ENCODE peak calls at places on chromosome 16, in five cellular contexts. F is H1, M is Peyer's patch, S is hepatocyte, T is astrocyte of the cerebellum. J is an unnamed sample.

GRCh38 chr16:1791943-1792812 is 1.3 kb downstream of the IGFALS start:
- DNase-seq in F (no peak), M (no peak), T (no peak), S (peak), J (no peak)

GRCh38 chr16:68377221-68377620 is 66.4 kb downstream of the PRMT7 start:
- DNase-seq in F (no peak), M (no peak), S (no peak), T (no peak), J (no peak)

GRCh38 chr16:19804538-19805323 is 79.9 kb downstream of the GPRC5B start:
- DNase-seq in S (no peak), T (no peak), F (peak), M (peak), J (no peak)

GRCh38 chr16:57591086-57591869 is 37.2 kb upstream of the ADGRG1 start:
- DNase-seq in S (peak), T (peak), F (peak), M (peak), J (peak)

GRCh38 chr16:73000020-73000906 is 47.7 kb downstream of the ZFHX3 start:
- DNase-seq in M (no peak), T (no peak), F (no peak), S (no peak), J (peak)

GRCh38 chr16:68401871-68402747 is 46.2 kb downstream of the SMPD3 start:
- DNase-seq in S (no peak), F (no peak), M (no peak), T (peak), J (peak)

GRCh38 chr16:79805621-79806020 is 205.1 kb upstream of the MAF start:
- DNase-seq in T (peak), S (no peak), F (no peak), M (no peak), J (peak)

GRCh38 chr16:15652293-15653001 is 2.4 kb downstream of the NDE1 start:
- DNase-seq in T (no peak), S (no peak), M (peak), F (no peak), J (no peak)

GRCh38 chr16:1634541-1634940 is 22.4 kb downstream of the CRAMP1 start:
- DNase-seq in S (no peak), T (no peak), F (no peak), M (no peak), J (no peak)

GRCh38 chr16:69316595-69317034 is 5.5 kb downstream of the VPS4A start:
- DNase-seq in S (no peak), F (no peak), M (peak), T (no peak), J (no peak)

GRCh38 chr16:17062676-17063075 is 408.1 kb downstream of the XYLT1 start:
- DNase-seq in T (no peak), M (no peak), F (no peak), S (no peak), J (no peak)

GRCh38 chr16:66899945-66900688 is 18.6 kb downstream of the CDH16 start:
- DNase-seq in F (no peak), M (peak), T (no peak), S (peak), J (peak)

GRCh38 chr16:56547120-56547948 is 17.5 kb upstream of the MT4 start:
- DNase-seq in S (peak), F (peak), M (no peak), T (peak), J (peak)

GRCh38 chr16:81500833-81501521 is 56.4 kb downstream of the CMIP start:
- DNase-seq in S (no peak), T (peak), F (no peak), M (no peak), J (peak)

GRCh38 chr16:68972720-68973119 is 129.4 kb downstream of the TANGO6 start:
- DNase-seq in F (peak), T (peak), M (no peak), S (peak), J (peak)

GRCh38 chr16:75105306-75106061 is 11.1 kb downstream of the LDHD start:
- DNase-seq in F (no peak), M (peak), S (peak), T (no peak), J (no peak)

GRCh38 chr16:63289834-63290460 is 1253.7 kb upstream of the CDH8 start:
- DNase-seq in S (peak), T (peak), M (peak), F (peak), J (peak)

GRCh38 chr16:30054959-30055553 is 10.5 kb upstream of the ALDOA start:
- DNase-seq in S (no peak), T (no peak), F (peak), M (peak), J (no peak)
- TF ChIP-seq CTCF in S (peak), T (peak), F (peak), M (peak), J (peak)

GRCh38 chr16:3174618-3175148 is 13.3 kb upstream of the OR1F1 start:
- DNase-seq in F (no peak), S (no peak), M (no peak), T (no peak), J (no peak)

GRCh38 chr16:3171855-3172593 is 16.0 kb upstream of the OR1F1 start:
- DNase-seq in F (peak), M (no peak), S (no peak), T (no peak), J (no peak)

GRCh38 chr16:3171181-3171854 is 16.7 kb upstream of the OR1F1 start:
- DNase-seq in M (no peak), F (no peak), S (no peak), T (no peak), J (no peak)

GRCh38 chr16:3175157-3176153 is 12.5 kb upstream of the OR1F1 start:
- DNase-seq in S (no peak), F (peak), M (no peak), T (no peak), J (peak)

DNA sequence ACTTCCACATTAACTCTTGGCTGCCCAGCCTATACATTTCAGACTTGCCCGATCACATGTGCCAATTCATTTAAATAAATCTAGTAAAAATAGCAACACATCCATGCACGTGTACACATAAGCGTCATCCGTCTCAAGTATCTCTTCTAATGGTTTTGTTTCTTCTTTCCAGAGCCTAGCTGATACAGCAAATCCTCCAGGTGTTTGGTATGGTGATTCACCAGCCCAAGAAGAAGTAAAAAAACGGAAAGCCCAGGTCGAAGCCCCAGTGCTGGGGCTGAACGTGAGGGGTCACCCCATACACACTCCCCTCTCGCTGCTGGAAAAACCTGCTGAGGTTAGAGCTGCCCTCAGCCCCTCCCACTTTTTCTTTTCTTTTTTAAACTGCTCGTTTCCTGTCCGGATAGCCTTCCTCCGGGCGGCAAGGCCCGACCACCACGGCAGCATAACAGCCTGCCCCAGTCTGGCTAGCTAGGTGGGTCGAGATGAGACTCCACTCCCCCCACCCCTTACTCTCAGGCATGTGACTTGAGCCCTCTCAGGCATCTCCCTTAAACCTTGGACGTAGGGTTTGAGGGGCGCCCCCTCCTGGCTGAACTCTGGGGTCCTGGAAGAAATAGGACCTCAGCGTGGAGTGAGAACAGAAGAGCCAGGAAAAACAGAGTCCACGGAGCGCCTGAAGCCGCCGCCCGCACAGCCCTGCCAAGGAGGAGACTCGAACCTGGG is 13.9 kb upstream of the OR1F1 start:
- DNase-seq in T (no peak), F (peak), M (no peak), S (no peak), J (no peak)
- H3K4me3 ChIP-seq in T (no peak), F (peak), M (no peak), S (no peak), J (peak)

DNA sequence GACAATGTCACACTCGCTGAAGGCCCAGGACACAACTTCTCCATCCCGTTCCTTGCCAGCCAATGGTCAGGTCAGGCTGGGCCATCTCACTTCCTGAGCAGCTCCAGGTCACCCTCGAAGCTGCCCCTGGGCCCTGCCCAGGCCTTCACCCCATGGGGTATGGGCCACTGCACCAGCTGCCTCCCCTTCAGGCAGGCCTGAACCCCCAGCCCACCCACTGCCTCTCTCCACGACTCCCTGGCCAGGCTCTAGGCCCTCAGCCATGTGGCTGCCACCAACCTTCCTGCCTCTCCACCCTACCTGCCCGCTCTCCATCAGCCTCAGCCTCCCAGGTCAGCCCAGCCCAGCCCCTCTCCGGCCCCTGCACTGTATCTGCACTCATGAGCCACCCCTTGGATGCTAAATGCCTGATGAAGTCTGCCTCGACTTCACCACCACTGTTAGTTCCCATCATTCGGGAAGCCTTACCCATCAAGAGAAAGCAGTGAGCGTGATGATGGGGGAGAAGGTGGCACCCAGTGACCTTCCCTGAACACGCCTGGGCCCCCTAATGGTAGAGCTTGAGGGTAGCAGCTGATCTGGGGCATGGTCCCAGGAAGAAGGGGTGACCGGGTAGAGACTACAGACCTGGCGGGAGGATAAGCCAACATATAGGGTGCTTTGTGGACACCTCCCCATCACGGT is 30.9 kb upstream of the C16orf95 start:
- DNase-seq in T (no peak), M (no peak), S (no peak), F (no peak), J (no peak)
- TF ChIP-seq CTCF in T (no peak), M (no peak), S (no peak), F (peak), J (peak)

DNA sequence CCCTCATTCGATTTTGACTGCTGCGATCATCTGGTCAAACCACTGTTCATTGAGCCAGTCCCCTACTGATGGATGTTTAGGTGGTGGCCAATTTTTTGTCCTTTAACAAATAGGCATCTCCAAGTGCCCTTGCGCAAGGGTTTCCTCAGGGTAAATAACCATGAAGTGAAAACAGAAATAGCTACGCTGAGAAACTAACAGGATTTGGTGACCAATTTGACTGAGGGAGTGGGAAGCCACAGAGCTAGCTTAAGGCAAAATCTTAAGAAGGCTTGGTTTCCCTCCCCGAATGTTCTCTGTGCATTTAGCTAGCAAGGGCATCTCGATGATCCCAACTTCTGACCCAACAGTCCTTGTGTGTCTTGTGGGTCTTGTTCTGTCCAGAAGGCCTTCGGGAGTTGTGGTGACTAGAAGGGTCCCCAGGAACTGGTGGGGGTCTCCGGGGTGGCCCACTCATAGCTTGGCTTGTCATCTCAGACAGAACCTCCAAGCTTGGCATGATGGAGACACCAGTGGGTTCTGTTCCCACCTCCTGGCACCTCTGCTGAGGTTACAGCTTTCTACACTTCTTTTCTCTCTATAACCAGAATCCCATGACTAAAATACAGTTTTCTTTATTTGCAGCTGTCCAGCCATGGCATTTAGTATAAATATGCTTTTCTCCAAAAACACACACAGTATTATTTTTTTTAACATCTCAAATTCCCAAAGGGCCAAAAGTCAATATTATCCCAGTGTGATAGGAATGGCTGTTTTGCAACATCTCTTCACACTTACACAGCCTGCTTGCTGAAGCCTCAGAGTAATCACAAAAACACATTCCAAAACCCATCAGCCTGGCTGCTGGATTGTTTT is 117.0 kb downstream of the SOCS1 start:
- DNase-seq in T (no peak), M (no peak), S (no peak), F (no peak), J (peak)
- H3K4me3 ChIP-seq in T (no peak), M (no peak), S (no peak), F (no peak), J (no peak)

GRCh38 chr16:77304134-77304533 is 104.9 kb downstream of the SYCE1L start:
- DNase-seq in S (no peak), T (no peak), M (no peak), F (no peak), J (no peak)

GRCh38 chr16:77306050-77306616 is 106.9 kb downstream of the SYCE1L start:
- DNase-seq in T (peak), S (no peak), M (no peak), F (no peak), J (peak)

GRCh38 chr16:77310877-77311276 is 111.7 kb downstream of the SYCE1L start:
- DNase-seq in F (no peak), S (no peak), T (no peak), M (no peak), J (no peak)

GRCh38 chr16:77304883-77305282 is 105.7 kb downstream of the SYCE1L start:
- DNase-seq in S (peak), T (no peak), F (no peak), M (no peak), J (no peak)

DNA sequence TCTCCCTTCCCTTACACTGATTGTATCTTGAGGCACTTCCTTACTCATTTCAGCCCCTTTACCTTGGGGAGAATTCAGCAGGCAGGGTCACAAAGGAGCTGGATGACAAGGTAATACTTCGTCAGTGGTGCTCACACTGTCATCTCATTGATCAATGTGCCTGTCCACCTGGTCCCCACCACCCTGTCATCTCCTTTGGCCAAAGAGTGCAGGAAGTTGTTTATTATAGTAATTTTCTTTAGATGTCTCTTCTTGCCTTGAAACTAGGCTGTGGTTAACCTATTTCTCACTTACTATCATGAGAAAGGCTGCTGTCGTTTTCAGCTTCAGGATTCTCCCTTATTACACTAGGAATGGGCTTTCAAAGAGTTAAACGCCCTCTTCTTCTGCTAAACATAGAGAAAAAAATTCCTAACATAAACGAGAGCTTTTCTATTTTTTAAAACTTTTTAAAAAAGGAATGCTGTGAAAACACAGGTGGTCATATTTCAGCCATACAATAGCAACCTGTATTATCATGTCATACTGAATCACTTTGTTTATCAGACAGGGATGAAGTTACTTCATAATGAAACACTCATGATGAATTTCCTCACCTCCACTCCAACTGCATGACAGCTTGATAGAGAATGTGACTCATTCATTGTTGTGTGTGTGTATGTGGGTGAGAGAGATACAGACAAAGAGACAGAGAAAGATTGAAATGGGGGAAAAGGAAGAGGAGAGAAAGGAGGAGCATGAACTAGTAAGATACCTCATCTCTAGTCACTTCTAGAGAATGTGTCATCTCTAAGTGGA is 108.8 kb downstream of the SYCE1L start:
- DNase-seq in M (no peak), S (peak), T (no peak), F (no peak), J (peak)
- TF ChIP-seq CTCF in M (no peak), S (no peak), T (no peak), F (no peak), J (no peak)

GRCh38 chr16:24993722-24994686 is 21.2 kb downstream of the ARHGAP17 start:
- DNase-seq in T (peak), S (peak), M (peak), F (no peak), J (peak)
- H3K4me3 ChIP-seq in T (no peak), S (no peak), M (no peak), F (no peak), J (no peak)

J was measured in astrocyte of the spinal cord.